ENCODE peak calls at places on chromosomes 7 and 10, in nine cellular contexts. G is fibroblast of mammary gland, C is IMR-90, Y is nucleus accumbens, A is fibroblast of pulmonary artery, M is ELR, Q is GM13977, B is progenitor cell of endocrine pancreas, K is EH. X is an unnamed sample.

GRCh38 chr10:102334106-102334505 is 61.4 kb upstream of the NFKB2 start:
- DNase-seq in A (peak), K (peak), Y (no peak), M (no peak), Q (no peak), C (peak), B (no peak), G (no peak), X (peak)

GRCh38 chr10:113021268-113022028 is 71.4 kb downstream of the TCF7L2 start:
- DNase-seq in K (no peak), G (no peak), Y (peak), Q (no peak), C (no peak), A (no peak), M (no peak), B (no peak), X (no peak)

GRCh38 chr7:74405191-74405898 is 48.4 kb upstream of the GTF2IRD1 start:
- DNase-seq in K (no peak), M (peak), B (no peak), Y (no peak), A (peak), Q (no peak), G (peak), C (no peak), X (no peak)

GRCh38 chr7:105794741-105795729 is 81.4 kb downstream of the ATXN7L1 start:
- DNase-seq in M (peak), Q (no peak), C (peak), Y (no peak), B (no peak), G (peak), A (peak), K (peak), X (peak)

GRCh38 chr7:151085329-151085690 is 965 bp upstream of the AGAP3 start:
- DNase-seq in C (no peak), Y (no peak), M (no peak), G (peak), B (no peak), Q (no peak), K (no peak), A (no peak), X (no peak)

GRCh38 chr7:34036069-34036920 is 131.0 kb downstream of the BMPER start:
- DNase-seq in K (no peak), Y (no peak), B (peak), A (peak), C (peak), M (no peak), G (peak), Q (no peak), X (no peak)

GRCh38 chr7:192701-193536 is 548 bp downstream of the FAM20C start:
- DNase-seq in Q (no peak), K (peak), Y (no peak), G (no peak), C (peak), B (no peak), A (peak), M (peak), X (no peak)

GRCh38 chr7:157436763-157437480 is 100.1 kb downstream of the DNAJB6 start:
- DNase-seq in M (no peak), G (no peak), K (peak), B (no peak), A (no peak), C (no peak), Y (no peak), Q (no peak), X (no peak)

GRCh38 chr10:18501198-18501597 is 150.2 kb downstream of the NSUN6 start:
- DNase-seq in G (peak), C (peak), A (no peak), Q (peak), M (peak), Y (no peak), K (peak), B (no peak), X (no peak)

GRCh38 chr10:77333610-77334340 is 303.8 kb downstream of the KCNMA1 start:
- DNase-seq in A (no peak), K (no peak), Y (no peak), M (no peak), Q (no peak), G (peak), B (no peak), C (peak), X (no peak)

GRCh38 chr7:21497072-21497471 is 45.8 kb upstream of the DNAH11 start:
- DNase-seq in C (peak), Y (no peak), B (no peak), M (peak), A (peak), K (peak), G (peak), Q (no peak), X (no peak)

GRCh38 chr7:8363407-8364015 is 69.9 kb upstream of the NXPH1 start:
- DNase-seq in G (no peak), A (no peak), K (no peak), B (no peak), Y (no peak), Q (no peak), M (no peak), C (no peak), X (no peak)

GRCh38 chr7:8295638-8296361 is 33.8 kb upstream of the ICA1 start:
- DNase-seq in M (peak), C (peak), K (peak), Q (peak), B (peak), A (peak), Y (peak), G (peak), X (no peak)

GRCh38 chr7:78501064-78501463 is 702.5 kb downstream of the PHTF2 start:
- DNase-seq in A (no peak), Q (no peak), Y (no peak), K (no peak), B (no peak), G (no peak), M (no peak), C (no peak), X (no peak)

GRCh38 chr10:123521076-123521475 is 145.1 kb upstream of the GPR26 start:
- DNase-seq in M (no peak), A (no peak), C (no peak), G (no peak), Q (no peak), Y (no peak), B (no peak), K (no peak), X (no peak)

GRCh38 chr7:33698006-33698405 is 207.3 kb upstream of the BMPER start:
- DNase-seq in K (no peak), C (no peak), A (no peak), G (no peak), Y (no peak), M (peak), Q (no peak), B (no peak), X (no peak)

GRCh38 chr7:120843121-120843520 is 14.8 kb downstream of the TSPAN12 start:
- DNase-seq in A (no peak), Q (no peak), Y (no peak), C (peak), M (no peak), B (no peak), K (peak), G (peak), X (no peak)

GRCh38 chr10:77604063-77604462 is 33.5 kb downstream of the KCNMA1 start:
- DNase-seq in Q (no peak), M (no peak), Y (no peak), B (no peak), G (no peak), K (no peak), A (no peak), C (no peak), X (no peak)

GRCh38 chr10:86941426-86941825 is 16.0 kb downstream of the MMRN2 start:
- DNase-seq in C (no peak), A (no peak), B (no peak), G (no peak), Q (no peak), Y (no peak), M (no peak), K (no peak), X (no peak)

GRCh38 chr10:75402486-75403143 is 1.1 kb upstream of the ZNF503 start:
- DNase-seq in M (peak), C (no peak), Q (peak), G (no peak), A (no peak), B (peak), Y (no peak), K (no peak), X (peak)

GRCh38 chr10:78181381-78182055 is 147.9 kb downstream of the RPS24 start:
- DNase-seq in Y (no peak), Q (no peak), C (no peak), B (no peak), A (no peak), M (no peak), G (no peak), K (no peak), X (no peak)

GRCh38 chr7:29332875-29333482 is 138.4 kb downstream of the CHN2 start:
- DNase-seq in Q (no peak), Y (peak), G (no peak), B (no peak), C (no peak), M (no peak), K (no peak), A (no peak), X (no peak)

GRCh38 chr10:93435061-93435491 is 47.1 kb downstream of the MYOF start:
- DNase-seq in G (no peak), Q (no peak), C (no peak), Y (no peak), B (no peak), A (no peak), M (no peak), K (peak), X (no peak)

GRCh38 chr7:45656431-45656830 is 82.3 kb downstream of the ADCY1 start:
- DNase-seq in C (no peak), M (no peak), G (no peak), A (no peak), B (no peak), K (no peak), Y (no peak), Q (no peak), X (no peak)

GRCh38 chr7:74292757-74293576 is 3.8 kb downstream of the CLIP2 start:
- DNase-seq in K (no peak), B (no peak), C (no peak), A (no peak), Y (no peak), Q (no peak), G (no peak), M (no peak), X (peak)

GRCh38 chr10:4515711-4516110 is 310.3 kb upstream of the AKR1E2 start:
- DNase-seq in G (no peak), K (no peak), B (no peak), M (no peak), A (no peak), Y (no peak), C (no peak), Q (no peak), X (no peak)

GRCh38 chr7:141737118-141737835 is 881 bp upstream of the SSBP1 start:
- DNase-seq in A (peak), B (no peak), Q (no peak), G (peak), K (peak), M (peak), Y (no peak), C (no peak), X (no peak)

GRCh38 chr10:110864662-110865140 is 7.0 kb upstream of the PDCD4 start:
- DNase-seq in C (no peak), Q (no peak), G (peak), Y (no peak), K (peak), B (no peak), A (no peak), M (no peak), X (no peak)